ENCODE peak calls at places on chromosomes 11 and 22, in six cellular contexts. N is GM19239; L is activated CD4-positive, alpha-beta T cell treated with anti-CD3 and anti-CD28 coated beads, Interleukin-2, amount 10 ng/mL, durations not matched to agents 7 days and 5 days; O is right atrium auricular region; M is SJCRH30; I is midbrain. K is an unnamed sample.

GRCh38 chr11:42410251-42410956 is 901.4 kb upstream of the API5 start:
- DNase-seq in M (no peak), O (no peak), I (no peak), N (no peak), L (no peak), K (no peak)

GRCh38 chr11:78164471-78164870 is 24.0 kb downstream of the KCTD21 start:
- DNase-seq in N (no peak), I (no peak), M (no peak), L (no peak), O (no peak), K (no peak)

GRCh38 chr11:120746836-120747609 is 235.5 kb downstream of the GRIK4 start:
- DNase-seq in I (no peak), N (no peak), O (no peak), M (no peak), L (no peak), K (peak; percentile 3)

GRCh38 chr11:61747389-61748285 is 4.8 kb upstream of the MYRF start:
- DNase-seq in M (peak; percentile 43), I (peak; percentile 84), N (peak; percentile 95), O (peak; percentile 71), L (peak; percentile 53), K (peak; percentile 89)

GRCh38 chr11:11179239-11179638 is 173.8 kb downstream of the CSNK2A3 start:
- DNase-seq in O (no peak), I (peak; percentile 52), N (no peak), M (peak; percentile 68), L (no peak), K (no peak)

GRCh38 chr11:64318694-64319420 is 936 bp downstream of the PRDX5 start:
- DNase-seq in L (no peak), M (no peak), N (no peak), I (no peak), O (no peak), K (no peak)

GRCh38 chr11:35852056-35852455 is 91.8 kb upstream of the LDLRAD3 start:
- DNase-seq in L (no peak), M (peak; percentile 8), O (no peak), I (no peak), N (no peak), K (no peak)

GRCh38 chr11:33970984-33971466 is 79.1 kb upstream of the LMO2 start:
- DNase-seq in L (peak; percentile 24), M (peak; percentile 33), O (peak; percentile 74), N (peak; percentile 46), I (peak; percentile 50), K (peak; percentile 73)

GRCh38 chr11:130916238-130916855 is at the start of gene SNX19:
- DNase-seq in N (peak; percentile 90), O (peak; percentile 90), L (peak; percentile 91), I (peak; percentile 94), M (peak; percentile 77), K (peak; percentile 97)

GRCh38 chr22:47220752-47221151 is 458.3 kb downstream of the TBC1D22A start:
- DNase-seq in N (no peak), O (no peak), M (no peak), L (no peak), I (no peak), K (no peak)

GRCh38 chr22:50221410-50222300 is 20.8 kb downstream of the SELENOO start:
- DNase-seq in I (no peak), O (no peak), M (no peak), N (no peak), L (no peak), K (no peak)

GRCh38 chr11:61828629-61829407 is 718 bp downstream of the FADS2 start:
- DNase-seq in M (no peak), N (no peak), I (peak; percentile 48), L (peak; percentile 55), O (no peak), K (peak; percentile 81)

GRCh38 chr22:42930810-42931420 is 73.8 kb upstream of the ARFGAP3 start:
- DNase-seq in M (no peak), O (peak; percentile 76), L (no peak), I (no peak), N (no peak), K (no peak)

GRCh38 chr11:47786373-47786772 is 19.2 kb upstream of the FNBP4 start:
- DNase-seq in O (peak; percentile 66), M (peak; percentile 24), L (no peak), N (no peak), I (no peak), K (no peak)

GRCh38 chr22:46269564-46269963 is 1.8 kb downstream of the TTC38 start:
- DNase-seq in M (no peak), L (no peak), N (no peak), O (no peak), I (no peak), K (no peak)

GRCh38 chr11:81840375-81840774 is 893.3 kb downstream of the FAM181B start:
- DNase-seq in N (no peak), L (no peak), M (no peak), I (no peak), O (no peak), K (no peak)

GRCh38 chr11:61903845-61904244 is 12.5 kb upstream of the FADS3 start:
- DNase-seq in I (no peak), M (no peak), N (no peak), L (no peak), O (no peak), K (no peak)

GRCh38 chr22:48208894-48209293 is 1446.4 kb downstream of the TBC1D22A start:
- DNase-seq in O (no peak), I (no peak), M (no peak), N (no peak), L (no peak), K (no peak)

GRCh38 chr11:78138694-78139421 is 568 bp downstream of the ALG8 start:
- DNase-seq in M (peak; percentile 33), N (peak; percentile 23), L (peak; percentile 46), I (no peak), O (no peak), K (peak; percentile 27)

GRCh38 chr11:27293500-27294417 is 69.3 kb downstream of the CCDC34 start:
- DNase-seq in I (no peak), M (no peak), O (no peak), L (no peak), N (no peak), K (no peak)

GRCh38 chr22:39242809-39243442 is 1.9 kb downstream of the PDGFB start:
- DNase-seq in N (no peak), L (no peak), M (no peak), O (no peak), I (no peak), K (no peak)

GRCh38 chr11:64870176-64870892 is 8.1 kb downstream of the EHD1 start:
- DNase-seq in M (peak; percentile 83), L (no peak), N (no peak), I (no peak), O (peak; percentile 92), K (peak; percentile 16)

K was measured in GM13977.